ENCODE peak calls at places on chromosomes 4 and X, in eight cellular contexts. I is IMR-90; O is stimulated activated CD4-positive, alpha-beta T cell treated with anti-CD3 and anti-CD28 coated beads, Interleukin-1b, Interleukin-23, amount 100 ng/mL, for 48 hours; F is kidney; B is endothelial cell; D is activated CD4-positive, alpha-beta T cell treated with anti-CD3 and anti-CD28 coated beads, Interleukin-2, amount 50 U/mL, for 24 hours; Z is HFFc6; M is T follicular helper cell. C is an unnamed sample.

GRCh38 chrX:111759676-111760075 is 78.7 kb downstream of the ALG13 start:
- DNase-seq in D (no peak), B (no peak), I (no peak), F (no peak), O (no peak), M (no peak), Z (no peak), C (no peak)

GRCh38 chrX:130106071-130106470 is 4.2 kb downstream of the ELF4 start:
- DNase-seq in O (no peak), F (peak; percentile 68), B (no peak), I (no peak), D (no peak), M (no peak), Z (no peak), C (no peak)

GRCh38 chr4:48858130-48858529 is 27.2 kb downstream of the OCIAD1 start:
- DNase-seq in I (no peak), B (no peak), Z (no peak), O (no peak), D (no peak), M (no peak), F (no peak), C (no peak)

GRCh38 chrX:69080912-69081465 is 84.3 kb downstream of the PJA1 start:
- DNase-seq in Z (no peak), I (no peak), O (no peak), B (no peak), D (no peak), M (no peak), F (no peak), C (no peak)

GRCh38 chr4:16199132-16199531 is 27.1 kb downstream of the TAPT1 start:
- DNase-seq in F (no peak), O (no peak), I (peak; percentile 37), D (no peak), B (no peak), Z (no peak), M (no peak), C (no peak)

GRCh38 chr4:186739802-186740434 is 16.3 kb upstream of the FAT1 start:
- DNase-seq in O (no peak), F (no peak), D (no peak), B (no peak), I (no peak), M (no peak), Z (no peak), C (no peak)

GRCh38 chr4:67545996-67546356 is 673 bp upstream of the CENPC start:
- DNase-seq in I (no peak), Z (no peak), M (no peak), O (no peak), B (no peak), F (no peak), D (no peak), C (no peak)

GRCh38 chr4:6916587-6917444 is 7.2 kb downstream of the TBC1D14 start:
- DNase-seq in I (no peak), Z (no peak), F (peak; percentile 89), D (no peak), B (no peak), O (peak; percentile 64), M (peak; percentile 56), C (no peak)

GRCh38 chrX:49186125-49187027 is at the start of gene PRICKLE3:
- DNase-seq in Z (peak; percentile 31), D (no peak), B (peak; percentile 76), F (peak; percentile 95), O (peak; percentile 71), M (peak; percentile 61), I (peak; percentile 29), C (peak; percentile 7)

GRCh38 chr4:94244087-94244828 is 36.6 kb downstream of the SMARCAD1 start:
- DNase-seq in I (no peak), O (no peak), D (no peak), F (no peak), Z (no peak), B (no peak), M (no peak), C (no peak)

GRCh38 chr4:166673911-166674310 is 560.4 kb downstream of the SPOCK3 start:
- DNase-seq in F (no peak), D (no peak), I (no peak), Z (no peak), M (no peak), B (no peak), O (no peak), C (no peak)

GRCh38 chr4:38687571-38688011 is 23.6 kb downstream of the KLF3 start:
- DNase-seq in M (no peak), Z (no peak), F (no peak), O (no peak), B (no peak), D (no peak), I (no peak), C (no peak)

GRCh38 chr4:44661940-44662622 is 10.7 kb upstream of the YIPF7 start:
- DNase-seq in Z (no peak), M (no peak), B (no peak), O (no peak), F (no peak), I (no peak), D (no peak), C (no peak)

GRCh38 chr4:15920723-15921591 is 17.6 kb downstream of the FGFBP1 start:
- DNase-seq in D (no peak), B (no peak), F (peak; percentile 90), I (peak; percentile 99), O (peak; percentile 22), M (no peak), Z (peak; percentile 98), C (peak; percentile 59)

GRCh38 chr4:57329279-57329678 is 219.1 kb upstream of the IGFBP7 start:
- DNase-seq in F (no peak), Z (no peak), M (no peak), O (no peak), D (no peak), B (no peak), I (no peak), C (no peak)

GRCh38 chrX:153339662-153340061 is 5.7 kb downstream of the ZNF275 start:
- DNase-seq in F (no peak), Z (no peak), B (no peak), I (no peak), O (no peak), M (no peak), D (no peak), C (no peak)

GRCh38 chr4:103144926-103145325 is 45.3 kb upstream of the BDH2 start:
- DNase-seq in O (no peak), M (no peak), F (no peak), B (no peak), Z (no peak), I (no peak), D (no peak), C (no peak)

GRCh38 chr4:154738426-154738825 is 5.4 kb upstream of the LRAT start:
- DNase-seq in F (no peak), B (no peak), O (no peak), I (no peak), D (no peak), Z (no peak), M (no peak), C (no peak)

GRCh38 chr4:99927566-99927965 is 18.9 kb downstream of the DNAJB14 start:
- DNase-seq in B (no peak), F (no peak), O (no peak), M (no peak), D (no peak), I (no peak), Z (no peak), C (no peak)

GRCh38 chr4:76579596-76580375 is 144.8 kb downstream of the SHROOM3 start:
- DNase-seq in Z (no peak), M (no peak), O (no peak), B (no peak), I (no peak), D (no peak), F (no peak), C (no peak)

GRCh38 chrX:103362504-103362903 is 6.2 kb downstream of the TCEAL9 start:
- DNase-seq in B (no peak), D (no peak), M (no peak), O (no peak), F (no peak), I (peak; percentile 57), Z (peak; percentile 36), C (no peak)

GRCh38 chr4:139815646-139816601 is 150.3 kb downstream of the MGST2 start:
- DNase-seq in O (peak; percentile 4), D (no peak), F (peak; percentile 78), M (no peak), Z (peak; percentile 76), B (peak; percentile 37), I (peak; percentile 90), C (no peak)

GRCh38 chr4:55321707-55322264 is 24.3 kb upstream of the SRD5A3 start:
- DNase-seq in Z (peak; percentile 71), M (peak; percentile 4), F (no peak), D (peak; percentile 17), O (peak; percentile 57), I (peak; percentile 76), B (peak; percentile 85), C (no peak)

GRCh38 chr4:13294961-13295605 is 189.1 kb downstream of the RAB28 start:
- DNase-seq in O (no peak), Z (no peak), M (no peak), F (no peak), D (no peak), I (no peak), B (no peak), C (no peak)

GRCh38 chrX:68443155-68443868 is 10.0 kb upstream of the OPHN1 start:
- DNase-seq in Z (peak; percentile 35), B (no peak), O (no peak), F (no peak), M (no peak), I (peak; percentile 15), D (no peak), C (no peak)

GRCh38 chr4:173257732-173258717 is 76.1 kb downstream of the HMGB2 start:
- DNase-seq in O (peak; percentile 45), I (peak; percentile 74), B (peak; percentile 64), Z (peak; percentile 36), D (peak; percentile 13), F (no peak), M (peak; percentile 39), C (no peak)